ENCODE peak calls at places on chromosomes 2 and 18, in eight cellular contexts. One of them, this sample, is unnamed.

GRCh38 chr18:79542876-79543750 is 136.5 kb upstream of the CTDP1 start:
- DNase-seq in tibial nerve: no peak
- DNase-seq in fibroblast of mammary gland: no peak
- DNase-seq in NB4: no peak
- DNase-seq in A549: no peak
- DNase-seq in kidney: peak; percentile 56
- DNase-seq in BJ: no peak
- DNase-seq in HFFc6: no peak
- DNase-seq in this sample: no peak

GRCh38 chr2:72132981-72133720 is 14.5 kb downstream of the CYP26B1 start:
- DNase-seq in kidney: peak; percentile 61
- DNase-seq in A549: no peak
- DNase-seq in HFFc6: no peak
- DNase-seq in BJ: no peak
- DNase-seq in fibroblast of mammary gland: no peak
- DNase-seq in NB4: no peak
- DNase-seq in tibial nerve: no peak
- DNase-seq in this sample: no peak

GRCh38 chr2:40240067-40240466 is 211.8 kb downstream of the SLC8A1 start:
- DNase-seq in kidney: peak; percentile 92
- DNase-seq in HFFc6: peak; percentile 90
- DNase-seq in BJ: peak; percentile 89
- DNase-seq in NB4: no peak
- DNase-seq in fibroblast of mammary gland: peak; percentile 96
- DNase-seq in A549: no peak
- DNase-seq in tibial nerve: peak; percentile 55
- DNase-seq in this sample: peak; percentile 77

GRCh38 chr2:88545118-88545517 is 82.1 kb downstream of the EIF2AK3 start:
- DNase-seq in A549: peak; percentile 65
- DNase-seq in HFFc6: peak; percentile 37
- DNase-seq in NB4: peak; percentile 49
- DNase-seq in tibial nerve: no peak
- DNase-seq in BJ: no peak
- DNase-seq in fibroblast of mammary gland: peak; percentile 48
- DNase-seq in kidney: no peak
- DNase-seq in this sample: peak; percentile 65

GRCh38 chr2:202135111-202135874 is 62.2 kb downstream of the KIAA2012 start:
- DNase-seq in BJ: peak; percentile 97
- DNase-seq in A549: no peak
- DNase-seq in kidney: peak; percentile 92
- DNase-seq in HFFc6: peak; percentile 99
- DNase-seq in tibial nerve: peak; percentile 93
- DNase-seq in fibroblast of mammary gland: peak; percentile 99
- DNase-seq in NB4: no peak
- DNase-seq in this sample: peak; percentile 86

GRCh38 chr18:28045176-28045810 is 131.6 kb downstream of the CDH2 start:
- DNase-seq in HFFc6: peak; percentile 39
- DNase-seq in A549: no peak
- DNase-seq in BJ: no peak
- DNase-seq in NB4: no peak
- DNase-seq in kidney: no peak
- DNase-seq in fibroblast of mammary gland: peak; percentile 50
- DNase-seq in tibial nerve: no peak
- DNase-seq in this sample: peak; percentile 27

GRCh38 chr2:159775006-159775405 is 23.0 kb downstream of the CD302 start:
- DNase-seq in NB4: no peak
- DNase-seq in kidney: no peak
- DNase-seq in tibial nerve: no peak
- DNase-seq in HFFc6: no peak
- DNase-seq in A549: no peak
- DNase-seq in fibroblast of mammary gland: no peak
- DNase-seq in BJ: no peak
- DNase-seq in this sample: no peak

GRCh38 chr18:48929212-48929612 is 21.6 kb downstream of the SMAD7 start:
- DNase-seq in kidney: no peak
- DNase-seq in fibroblast of mammary gland: peak; percentile 14
- DNase-seq in HFFc6: no peak
- DNase-seq in A549: no peak
- DNase-seq in tibial nerve: no peak
- DNase-seq in BJ: no peak
- DNase-seq in NB4: no peak
- DNase-seq in this sample: no peak

GRCh38 chr2:12819721-12820120 is 103.0 kb downstream of the TRIB2 start:
- DNase-seq in fibroblast of mammary gland: peak; percentile 67
- DNase-seq in kidney: no peak
- DNase-seq in A549: no peak
- DNase-seq in BJ: no peak
- DNase-seq in tibial nerve: no peak
- DNase-seq in NB4: peak; percentile 85
- DNase-seq in HFFc6: peak; percentile 32
- DNase-seq in this sample: peak; percentile 74

GRCh38 chr2:191593622-191594416 is 84.1 kb upstream of the NABP1 start:
- DNase-seq in tibial nerve: no peak
- DNase-seq in kidney: no peak
- DNase-seq in A549: peak; percentile 22
- DNase-seq in BJ: no peak
- DNase-seq in NB4: no peak
- DNase-seq in HFFc6: peak; percentile 60
- DNase-seq in fibroblast of mammary gland: peak; percentile 70
- DNase-seq in this sample: peak; percentile 99

GRCh38 chr2:170475878-170476277 is 239.3 kb upstream of the SP5 start:
- DNase-seq in tibial nerve: no peak
- DNase-seq in BJ: no peak
- DNase-seq in A549: no peak
- DNase-seq in fibroblast of mammary gland: no peak
- DNase-seq in NB4: no peak
- DNase-seq in HFFc6: no peak
- DNase-seq in kidney: no peak
- DNase-seq in this sample: no peak

GRCh38 chr2:218381916-218382366 is at the start of gene SLC11A1:
- DNase-seq in NB4: no peak
- DNase-seq in A549: no peak
- DNase-seq in tibial nerve: peak; percentile 72
- DNase-seq in HFFc6: no peak
- DNase-seq in BJ: no peak
- DNase-seq in fibroblast of mammary gland: no peak
- DNase-seq in kidney: peak; percentile 83
- DNase-seq in this sample: no peak

GRCh38 chr2:233841183-233841582 is 13.2 kb downstream of the HJURP start:
- DNase-seq in kidney: no peak
- DNase-seq in tibial nerve: no peak
- DNase-seq in BJ: no peak
- DNase-seq in A549: no peak
- DNase-seq in fibroblast of mammary gland: no peak
- DNase-seq in NB4: no peak
- DNase-seq in HFFc6: no peak
- DNase-seq in this sample: no peak

DNA sequence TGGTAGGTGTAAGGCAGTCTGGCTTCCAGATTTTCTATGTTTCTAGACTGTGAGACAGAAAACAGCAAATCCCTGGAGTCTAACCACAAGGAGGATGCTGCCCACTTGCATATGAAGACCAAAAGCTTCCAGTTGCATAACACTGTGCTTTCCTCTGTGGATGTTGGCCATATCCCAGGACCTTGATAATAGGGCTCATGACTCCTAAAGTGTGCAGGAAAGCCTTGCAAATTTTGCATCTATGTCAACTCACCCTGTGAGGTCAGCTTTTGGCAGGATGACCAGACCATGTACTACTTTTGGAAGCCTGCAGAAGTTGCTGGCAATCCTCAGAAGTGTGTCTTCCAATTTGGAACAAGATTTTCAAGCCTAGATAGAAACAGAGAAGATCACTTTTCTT is 85.6 kb upstream of the RAB27B start:
- DNase-seq in A549: no peak
- DNase-seq in fibroblast of mammary gland: peak; percentile 100
- DNase-seq in kidney: peak; percentile 41
- DNase-seq in NB4: no peak
- DNase-seq in tibial nerve: peak; percentile 88
- DNase-seq in HFFc6: peak; percentile 86
- DNase-seq in BJ: peak; percentile 87
- DNase-seq in this sample: peak; percentile 99
- TF ChIP-seq CTCF in A549: no peak
- TF ChIP-seq CTCF in fibroblast of mammary gland: no peak
- TF ChIP-seq CTCF in kidney: no peak
- TF ChIP-seq CTCF in NB4: no peak
- TF ChIP-seq CTCF in tibial nerve: no peak
- TF ChIP-seq CTCF in HFFc6: no peak
- TF ChIP-seq CTCF in BJ: peak; percentile 21
- TF ChIP-seq CTCF in this sample: no peak

GRCh38 chr2:208252766-208253492 is 1.9 kb downstream of the IDH1 start:
- DNase-seq in NB4: peak; percentile 39
- DNase-seq in tibial nerve: no peak
- DNase-seq in BJ: no peak
- DNase-seq in fibroblast of mammary gland: no peak
- DNase-seq in kidney: no peak
- DNase-seq in HFFc6: no peak
- DNase-seq in A549: no peak
- DNase-seq in this sample: no peak

GRCh38 chr2:208253518-208254117 is 1.3 kb downstream of the IDH1 start:
- DNase-seq in kidney: no peak
- DNase-seq in HFFc6: no peak
- DNase-seq in tibial nerve: no peak
- DNase-seq in fibroblast of mammary gland: no peak
- DNase-seq in BJ: no peak
- DNase-seq in NB4: no peak
- DNase-seq in A549: no peak
- DNase-seq in this sample: no peak

GRCh38 chr2:208254871-208255556 is at the start of gene IDH1:
- DNase-seq in HFFc6: peak; percentile 93
- DNase-seq in BJ: peak; percentile 48
- DNase-seq in fibroblast of mammary gland: peak; percentile 90
- DNase-seq in kidney: peak; percentile 98
- DNase-seq in NB4: peak; percentile 92
- DNase-seq in tibial nerve: peak; percentile 100
- DNase-seq in A549: peak; percentile 85
- DNase-seq in this sample: peak; percentile 97

GRCh38 chr2:208255557-208256106 is 761 bp upstream of the IDH1 start:
- DNase-seq in A549: no peak
- DNase-seq in HFFc6: no peak
- DNase-seq in kidney: no peak
- DNase-seq in BJ: no peak
- DNase-seq in tibial nerve: no peak
- DNase-seq in fibroblast of mammary gland: no peak
- DNase-seq in NB4: no peak
- DNase-seq in this sample: no peak

GRCh38 chr2:208254118-208254870 is 577 bp downstream of the IDH1 start:
- DNase-seq in HFFc6: peak; percentile 66
- DNase-seq in A549: peak; percentile 76
- DNase-seq in tibial nerve: peak; percentile 71
- DNase-seq in NB4: peak; percentile 95
- DNase-seq in BJ: peak; percentile 13
- DNase-seq in fibroblast of mammary gland: peak; percentile 68
- DNase-seq in kidney: peak; percentile 94
- DNase-seq in this sample: peak; percentile 80
- TF ChIP-seq CTCF in HFFc6: peak; percentile 89
- TF ChIP-seq CTCF in A549: peak; percentile 69
- TF ChIP-seq CTCF in tibial nerve: peak; percentile 86
- TF ChIP-seq CTCF in NB4: peak; percentile 64
- TF ChIP-seq CTCF in BJ: peak; percentile 93
- TF ChIP-seq CTCF in fibroblast of mammary gland: peak; percentile 72
- TF ChIP-seq CTCF in kidney: peak; percentile 75
- TF ChIP-seq CTCF in this sample: peak; percentile 72

GRCh38 chr2:215960825-215961224 is 52.5 kb downstream of the MREG start:
- DNase-seq in BJ: no peak
- DNase-seq in kidney: no peak
- DNase-seq in HFFc6: no peak
- DNase-seq in fibroblast of mammary gland: no peak
- DNase-seq in tibial nerve: no peak
- DNase-seq in A549: no peak
- DNase-seq in NB4: no peak
- DNase-seq in this sample: no peak
- TF ChIP-seq CTCF in BJ: no peak
- TF ChIP-seq CTCF in kidney: no peak
- TF ChIP-seq CTCF in HFFc6: no peak
- TF ChIP-seq CTCF in fibroblast of mammary gland: no peak
- TF ChIP-seq CTCF in tibial nerve: no peak
- TF ChIP-seq CTCF in A549: no peak
- TF ChIP-seq CTCF in NB4: no peak
- TF ChIP-seq CTCF in this sample: no peak

GRCh38 chr2:69556008-69556407 is 87.5 kb downstream of the AAK1 start:
- DNase-seq in kidney: no peak
- DNase-seq in BJ: no peak
- DNase-seq in HFFc6: no peak
- DNase-seq in NB4: no peak
- DNase-seq in A549: no peak
- DNase-seq in fibroblast of mammary gland: no peak
- DNase-seq in tibial nerve: no peak
- DNase-seq in this sample: no peak

GRCh38 chr2:69563021-69563420 is 80.5 kb downstream of the AAK1 start:
- DNase-seq in HFFc6: no peak
- DNase-seq in kidney: no peak
- DNase-seq in BJ: no peak
- DNase-seq in tibial nerve: no peak
- DNase-seq in fibroblast of mammary gland: peak; percentile 16
- DNase-seq in A549: no peak
- DNase-seq in NB4: no peak
- DNase-seq in this sample: no peak

GRCh38 chr2:69564604-69565003 is 78.9 kb downstream of the AAK1 start:
- DNase-seq in A549: no peak
- DNase-seq in NB4: no peak
- DNase-seq in tibial nerve: no peak
- DNase-seq in HFFc6: no peak
- DNase-seq in fibroblast of mammary gland: no peak
- DNase-seq in BJ: no peak
- DNase-seq in kidney: no peak
- DNase-seq in this sample: no peak

GRCh38 chr2:69561041-69561550 is 82.4 kb downstream of the AAK1 start:
- DNase-seq in tibial nerve: no peak
- DNase-seq in NB4: no peak
- DNase-seq in fibroblast of mammary gland: no peak
- DNase-seq in kidney: no peak
- DNase-seq in A549: no peak
- DNase-seq in HFFc6: no peak
- DNase-seq in BJ: no peak
- DNase-seq in this sample: no peak

DNA sequence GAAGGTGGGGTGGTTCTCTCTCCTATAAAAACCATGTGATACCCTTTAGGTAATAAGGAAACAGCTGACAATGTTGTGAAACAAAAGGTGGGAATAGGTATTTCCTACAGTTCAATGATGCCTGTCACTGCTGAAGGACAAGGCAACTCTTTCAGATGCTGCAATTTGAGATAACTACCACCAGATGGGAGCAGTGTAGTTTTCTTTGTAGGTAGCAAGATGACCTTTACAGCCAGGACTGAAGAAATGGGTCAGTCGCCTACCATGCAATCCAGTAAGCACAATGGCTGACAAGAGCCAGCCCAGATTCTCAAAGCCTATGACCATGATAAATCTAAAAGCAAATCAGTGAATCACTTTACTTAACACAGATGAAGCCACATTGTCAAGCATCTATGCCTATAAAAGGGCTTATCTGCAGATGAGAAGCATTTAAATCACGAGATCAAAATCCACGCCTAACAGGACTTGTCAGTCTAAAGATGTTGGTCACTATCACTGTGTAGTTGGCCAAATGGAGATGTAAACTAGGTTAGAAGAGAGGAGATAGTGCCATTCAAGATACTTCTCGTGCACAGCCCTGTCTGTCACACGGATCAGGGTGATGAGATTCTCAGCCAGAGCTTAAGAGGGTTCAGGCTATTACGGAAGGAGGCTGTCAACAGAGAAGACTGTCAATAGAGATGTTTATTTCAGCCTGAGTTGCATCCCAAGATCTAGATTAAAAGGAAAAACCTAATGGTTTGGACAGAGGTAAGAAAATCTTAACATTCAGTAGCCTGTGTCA is 83.7 kb downstream of the AAK1 start:
- DNase-seq in kidney: no peak
- DNase-seq in BJ: no peak
- DNase-seq in fibroblast of mammary gland: peak; percentile 75
- DNase-seq in tibial nerve: no peak
- DNase-seq in HFFc6: peak; percentile 49
- DNase-seq in A549: peak; percentile 72
- DNase-seq in NB4: peak; percentile 80
- DNase-seq in this sample: peak; percentile 71
- TF ChIP-seq CTCF in kidney: peak; percentile 72
- TF ChIP-seq CTCF in BJ: peak; percentile 59
- TF ChIP-seq CTCF in fibroblast of mammary gland: peak; percentile 74
- TF ChIP-seq CTCF in tibial nerve: peak; percentile 44
- TF ChIP-seq CTCF in HFFc6: peak; percentile 78
- TF ChIP-seq CTCF in A549: peak; percentile 92
- TF ChIP-seq CTCF in NB4: peak; percentile 72
- TF ChIP-seq CTCF in this sample: peak; percentile 64